ENCODE peak calls at places on chromosomes 13 and 19, in four cellular contexts. A is stimulated activated CD4-positive, alpha-beta T cell treated with anti-CD3 and anti-CD28 coated beads, Interleukin-2, amount 100 ng/mL, for 48 hours; M is AML-193; H is NCI-H1092 treated with DMSO at 0.1 percent for 48 hours. I is an unnamed sample.

GRCh38 chr13:114058051-114058867 is 74.2 kb downstream of the RASA3 start:
- DNase-seq in H (no peak), A (no peak), M (no peak), I (no peak)

GRCh38 chr13:48731957-48732569 is 78.3 kb downstream of the CYSLTR2 start:
- DNase-seq in M (no peak), H (no peak), A (peak; percentile 63), I (peak; percentile 62)

GRCh38 chr19:2733930-2734588 is 5.8 kb downstream of the SLC39A3 start:
- DNase-seq in A (no peak), H (no peak), M (no peak), I (no peak)

GRCh38 chr19:29705706-29706105 is 9.4 kb downstream of the C19orf12 start:
- DNase-seq in H (no peak), A (no peak), M (no peak), I (no peak)

GRCh38 chr19:57512845-57513244 is 13.1 kb downstream of the ZNF773 start:
- DNase-seq in A (no peak), H (no peak), M (no peak), I (no peak)

GRCh38 chr19:18648971-18649310 is 12.1 kb downstream of the KLHL26 start:
- DNase-seq in M (no peak), H (no peak), A (no peak), I (no peak)

GRCh38 chr19:34310494-34310981 is 54.5 kb upstream of the GPI start:
- DNase-seq in H (peak; percentile 46), M (no peak), A (no peak), I (peak; percentile 58)

GRCh38 chr13:75256922-75257321 is 225.0 kb downstream of the TBC1D4 start:
- DNase-seq in M (no peak), A (no peak), H (no peak), I (no peak)

GRCh38 chr19:46600393-46601317 is 475 bp upstream of the CALM3 start:
- DNase-seq in A (peak; percentile 98), H (peak; percentile 96), M (peak; percentile 89), I (peak; percentile 95)

GRCh38 chr19:632228-633067 is 889 bp downstream of the POLRMT start:
- DNase-seq in M (peak; percentile 25), H (no peak), A (peak; percentile 42), I (no peak)

GRCh38 chr13:35940734-35941133 is 190.4 kb downstream of the DCLK1 start:
- DNase-seq in A (no peak), H (no peak), M (no peak), I (no peak)

GRCh38 chr13:112795277-112795676 is 105.4 kb downstream of the ATP11A start:
- DNase-seq in H (no peak), M (no peak), A (no peak), I (no peak)

GRCh38 chr13:111283457-111283856 is 37.0 kb upstream of the TEX29 start:
- DNase-seq in M (no peak), A (no peak), H (peak; percentile 41), I (no peak)

GRCh38 chr19:18377026-18377425 is 8.9 kb upstream of the GDF15 start:
- DNase-seq in H (peak; percentile 35), A (no peak), M (no peak), I (no peak)

GRCh38 chr13:24512208-24513068 is at the start of gene PARP4:
- DNase-seq in M (peak; percentile 86), H (peak; percentile 85), A (peak; percentile 61), I (peak; percentile 91)

GRCh38 chr19:46639356-46640061 is 3.5 kb upstream of the GNG8 start:
- DNase-seq in H (no peak), M (peak; percentile 43), A (no peak), I (no peak)

GRCh38 chr19:46471778-46472543 is 598 bp upstream of the PNMA8A start:
- DNase-seq in A (no peak), M (no peak), H (no peak), I (no peak)

GRCh38 chr13:59409651-59410200 is 754.0 kb downstream of the DIAPH3 start:
- DNase-seq in M (no peak), A (no peak), H (peak; percentile 84), I (no peak)

GRCh38 chr13:99078014-99078771 is 100.3 kb upstream of the DOCK9 start:
- DNase-seq in H (no peak), A (no peak), M (no peak), I (no peak)